ENCODE peak calls at places on chromosomes 5 and 9, in four cellular contexts. J is lower lobe of right lung, V is left ventricle myocardium inferior, G is gastrocnemius medialis. L is an unnamed sample.

GRCh38 chr9:16701347-16701746 is 169.1 kb downstream of the BNC2 start:
- DNase-seq in J (no peak), V (no peak), G (no peak), L (no peak)

GRCh38 chr5:170572453-170572852 is 68.6 kb downstream of the KCNIP1 start:
- DNase-seq in J (no peak), G (no peak), V (no peak), L (no peak)

GRCh38 chr5:154494036-154494435 is 16.0 kb upstream of the HAND1 start:
- DNase-seq in J (no peak), V (no peak), G (no peak), L (no peak)

GRCh38 chr9:6224393-6225154 is 9.0 kb downstream of the IL33 start:
- DNase-seq in V (no peak), G (no peak), J (no peak), L (no peak)

GRCh38 chr5:179801304-179802206 is 5.1 kb downstream of the MGAT4B start:
- DNase-seq in J (peak; percentile 88), V (peak; percentile 74), G (peak; percentile 76), L (peak; percentile 62)

GRCh38 chr5:9452181-9452580 is 93.7 kb downstream of the SEMA5A start:
- DNase-seq in V (no peak), J (no peak), G (no peak), L (no peak)

GRCh38 chr5:115116001-115116400 is 53.7 kb downstream of the TRIM36 start:
- DNase-seq in V (no peak), G (no peak), J (no peak), L (no peak)

GRCh38 chr5:100900142-100900795 is 2.8 kb downstream of the ST8SIA4 start:
- DNase-seq in V (peak; percentile 26), J (peak; percentile 61), G (no peak), L (peak; percentile 23)

GRCh38 chr5:156835905-156836304 is 14.2 kb upstream of the PPP1R2B start:
- DNase-seq in G (no peak), V (no peak), J (no peak), L (no peak)

GRCh38 chr5:173240091-173241050 is 5.4 kb upstream of the NKX2-5 start:
- DNase-seq in J (no peak), G (no peak), V (no peak), L (no peak)

GRCh38 chr9:35488019-35488418 is 1.9 kb upstream of the RUSC2 start:
- DNase-seq in G (no peak), J (no peak), V (no peak), L (no peak)

GRCh38 chr5:61575103-61575502 is 243.0 kb downstream of the ZSWIM6 start:
- DNase-seq in V (no peak), J (no peak), G (no peak), L (peak; percentile 5)

GRCh38 chr9:98081477-98082219 is 25.1 kb downstream of the NANS start:
- DNase-seq in J (peak; percentile 64), V (no peak), G (no peak), L (peak; percentile 76)

GRCh38 chr9:21709464-21710058 is 92.9 kb upstream of the MTAP start:
- DNase-seq in G (no peak), J (no peak), V (no peak), L (peak; percentile 71)

GRCh38 chr5:127799293-127799905 is 96.2 kb downstream of the CCDC192 start:
- DNase-seq in G (no peak), J (no peak), V (no peak), L (no peak)

GRCh38 chr5:163569284-163569683 is 63.9 kb downstream of the MAT2B start:
- DNase-seq in G (no peak), V (no peak), J (no peak), L (peak; percentile 38)

GRCh38 chr9:34254141-34254913 is 74.7 kb downstream of the KIF24 start:
- DNase-seq in J (no peak), V (peak; percentile 41), G (peak; percentile 72), L (no peak)

GRCh38 chr5:42949348-42950090 is 90.6 kb downstream of the ANXA2R start:
- DNase-seq in V (peak; percentile 46), G (peak; percentile 42), J (peak; percentile 82), L (peak; percentile 54)

GRCh38 chr5:135032613-135033025 is 1.4 kb downstream of the PITX1 start:
- DNase-seq in J (no peak), V (no peak), G (no peak), L (peak; percentile 7)

GRCh38 chr9:130549093-130549735 is 30.2 kb upstream of the FUBP3 start:
- DNase-seq in G (no peak), V (no peak), J (no peak), L (peak; percentile 17)

GRCh38 chr5:134175874-134176522 is 752 bp downstream of the SKP1 start:
- DNase-seq in J (no peak), V (peak; percentile 22), G (peak; percentile 48), L (peak; percentile 34)

GRCh38 chr5:95080026-95080425 is 204.9 kb downstream of the MCTP1 start:
- DNase-seq in G (no peak), J (no peak), V (no peak), L (no peak)

GRCh38 chr5:159971931-159972461 is 36.9 kb upstream of the TTC1 start:
- DNase-seq in G (no peak), V (no peak), J (no peak), L (peak; percentile 16)

GRCh38 chr5:177086918-177087706 is 397 bp downstream of the FGFR4 start:
- DNase-seq in V (no peak), J (peak; percentile 70), G (no peak), L (peak; percentile 93)

GRCh38 chr9:136808075-136808780 is 480 bp downstream of the RABL6 start:
- DNase-seq in G (peak; percentile 36), V (peak; percentile 16), J (peak; percentile 62), L (peak; percentile 17)

GRCh38 chr5:14444988-14445387 is 136.6 kb upstream of the OTULINL start:
- DNase-seq in G (no peak), J (no peak), V (no peak), L (no peak)
- H3K4me1 ChIP-seq in G (peaks cover 37% of the 10 kb centered on the region), J (peaks cover 39% of the 10 kb centered on the region), V (peaks cover 85% of the 10 kb centered on the region), L (no peaks in the 10 kb centered on the region)

GRCh38 chr5:83069406-83069805 is 7.8 kb downstream of the TMEM167A start:
- DNase-seq in V (no peak), G (no peak), J (no peak), L (no peak)
- H3K27ac ChIP-seq in V (no peak overlapping the region), G (no peak overlapping the region), J (no peak overlapping the region), L (no peak overlapping the region)

GRCh38 chr9:128628471-128629048 is 28.1 kb downstream of the DYNC2I2 start:
- DNase-seq in V (peak; percentile 84), J (peak; percentile 45), G (peak; percentile 88), L (peak; percentile 17)

GRCh38 chr9:128626181-128626580 is 30.5 kb downstream of the DYNC2I2 start:
- DNase-seq in J (peak; percentile 22), V (no peak), G (no peak), L (no peak)

GRCh38 chr9:128629136-128629535 is 27.5 kb downstream of the DYNC2I2 start:
- DNase-seq in G (no peak), V (no peak), J (peak; percentile 30), L (no peak)

GRCh38 chr9:128627127-128627715 is 29.4 kb downstream of the DYNC2I2 start:
- DNase-seq in V (no peak), J (peak; percentile 34), G (no peak), L (no peak)

DNA sequence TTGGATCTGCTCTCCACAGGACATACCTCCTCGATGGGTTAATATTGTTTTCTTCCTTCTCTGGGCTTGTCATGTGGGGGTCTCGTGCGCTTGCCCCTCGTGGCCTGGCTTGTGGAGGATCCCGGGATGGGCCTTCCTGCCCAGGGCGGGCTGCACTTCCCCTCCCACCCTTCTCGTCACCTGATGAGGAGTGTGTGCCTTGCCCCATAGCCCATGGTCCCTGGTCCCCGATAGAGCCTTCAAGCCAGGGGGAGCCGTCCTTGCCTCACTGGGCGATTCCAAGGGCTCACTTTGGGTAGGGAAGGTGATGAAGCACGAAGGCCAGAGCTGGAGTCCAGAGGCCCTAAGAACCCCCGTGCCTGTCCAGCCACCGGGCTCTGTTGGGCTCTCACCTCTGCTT is 28.7 kb downstream of the DYNC2I2 start:
- DNase-seq in J (peak; percentile 28), V (no peak), G (no peak), L (no peak)
- H3K36me3 ChIP-seq in J (peaks cover 100% of the 10 kb centered on the region), V (peaks cover 100% of the 10 kb centered on the region), G (no peaks in the 10 kb centered on the region), L (peaks cover 41% of the 10 kb centered on the region)

GRCh38 chr5:151683936-151684586 is 2.7 kb downstream of the SPARC start:
- DNase-seq in J (no peak), V (no peak), G (no peak), L (no peak)

GRCh38 chr5:151684690-151685361 is 1.9 kb downstream of the SPARC start:
- DNase-seq in V (no peak), G (peak; percentile 51), J (no peak), L (no peak)

GRCh38 chr5:151682240-151682639 is 4.5 kb downstream of the SPARC start:
- DNase-seq in G (no peak), J (no peak), V (no peak), L (no peak)

GRCh38 chr5:151682751-151683331 is 3.9 kb downstream of the SPARC start:
- DNase-seq in G (no peak), V (no peak), J (no peak), L (no peak)

DNA sequence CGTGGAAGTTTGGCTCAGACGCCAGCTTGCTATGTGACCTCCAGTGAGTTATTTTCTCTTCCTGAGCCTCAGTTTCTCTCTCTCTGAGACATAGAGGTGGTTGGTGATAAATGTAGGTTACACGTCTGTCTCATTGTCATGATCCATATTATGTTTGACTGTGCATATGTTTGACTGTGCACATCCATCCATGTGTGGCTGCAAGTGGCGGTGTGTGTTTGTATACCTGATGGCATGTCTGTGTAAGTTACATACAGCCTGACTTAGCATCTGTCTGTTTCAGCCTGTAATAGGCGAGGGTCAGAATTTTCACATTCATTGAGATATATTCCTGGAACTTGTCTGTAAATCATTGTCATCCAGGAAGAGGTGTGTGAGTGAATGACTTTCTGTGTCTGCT is 3.3 kb downstream of the SPARC start:
- DNase-seq in G (no peak), V (no peak), J (no peak), L (no peak)
- H3K4me1 ChIP-seq in G (peaks cover 79% of the 10 kb centered on the region), V (peaks cover 81% of the 10 kb centered on the region), J (peaks cover 68% of the 10 kb centered on the region), L (no peaks in the 10 kb centered on the region)

GRCh38 chr9:112051812-112052211 is 123.3 kb downstream of the SUSD1 start:
- DNase-seq in G (no peak), J (no peak), V (no peak), L (no peak)
- H3K27ac ChIP-seq in G (no peak overlapping the region), J (no peak overlapping the region), V (no peak overlapping the region), L (no peak overlapping the region)